ENCODE peak calls at places on chromosome 18, in eight cellular contexts. I is mesendoderm, Y is PC-3, A is colonic mucosa, N is MM.1S, V is neuronal stem cell, E is K562, J is fibroblast of lung. S is an unnamed sample. For H3K27me3, the result is how much of the 10 kb centered on the place peaks cover.

GRCh38 chr18:70290482-70291294 is 1.8 kb downstream of the SOCS6 start:
- DNase-seq in I (no peak), Y (no peak), A (peak), N (no peak), V (no peak), E (no peak), J (no peak), S (no peak)

GRCh38 chr18:26493021-26493420 is 55.3 kb downstream of the KCTD1 start:
- DNase-seq in I (no peak), Y (no peak), A (no peak), N (no peak), V (no peak), E (no peak), J (peak), S (no peak)

GRCh38 chr18:5527603-5528002 is 16.2 kb downstream of the EPB41L3 start:
- DNase-seq in I (no peak), Y (no peak), A (no peak), N (no peak), V (no peak), E (no peak), J (peak), S (no peak)

GRCh38 chr18:21242141-21243040 is at the start of gene GREB1L:
- DNase-seq in I (peak), Y (peak), A (peak), N (peak), V (peak), E (no peak), J (peak), S (peak)

GRCh38 chr18:12518832-12519534 is 111.3 kb downstream of the PRELID3A start:
- DNase-seq in I (no peak), Y (no peak), A (no peak), N (no peak), V (no peak), E (no peak), J (no peak), S (no peak)

GRCh38 chr18:65788373-65788772 is 37.6 kb downstream of the CDH7 start:
- DNase-seq in I (no peak), Y (peak), A (peak), N (peak), V (no peak), E (no peak), J (no peak), S (no peak)

GRCh38 chr18:39571511-39571910 is 2005.9 kb upstream of the CELF4 start:
- DNase-seq in I (peak), Y (peak), A (no peak), N (no peak), V (no peak), E (peak), J (peak), S (peak)

GRCh38 chr18:6220129-6220528 is 194.6 kb downstream of the L3MBTL4 start:
- DNase-seq in I (no peak), Y (no peak), A (no peak), N (no peak), V (no peak), E (no peak), J (no peak), S (no peak)

GRCh38 chr18:43170586-43170985 is 55.1 kb upstream of the RIT2 start:
- DNase-seq in I (peak), Y (no peak), A (no peak), N (no peak), V (no peak), E (no peak), J (no peak), S (peak)

GRCh38 chr18:44945847-44946490 is 265.3 kb downstream of the SETBP1 start:
- DNase-seq in I (no peak), Y (no peak), A (no peak), N (no peak), V (peak), E (no peak), J (no peak), S (peak)

GRCh38 chr18:31317860-31318259 is at the start of gene DSG1:
- DNase-seq in I (no peak), Y (no peak), A (no peak), N (no peak), V (no peak), E (no peak), J (no peak), S (no peak)

GRCh38 chr18:23824704-23825103 is 135.5 kb downstream of the LAMA3 start:
- DNase-seq in I (no peak), Y (no peak), A (no peak), N (no peak), V (no peak), E (no peak), J (no peak), S (no peak)

GRCh38 chr18:39960545-39960944 is 1994.5 kb upstream of the PIK3C3 start:
- DNase-seq in I (peak), Y (peak), A (no peak), N (no peak), V (no peak), E (no peak), J (no peak), S (no peak)

GRCh38 chr18:6056171-6056932 is 161.0 kb upstream of the TMEM200C start:
- DNase-seq in I (no peak), Y (peak), A (no peak), N (no peak), V (peak), E (no peak), J (peak), S (no peak)

GRCh38 chr18:21656402-21656801 is 44.3 kb downstream of the SNRPD1 start:
- DNase-seq in I (no peak), Y (peak), A (no peak), N (no peak), V (no peak), E (no peak), J (peak), S (no peak)

GRCh38 chr18:56515522-56515921 is 122.9 kb downstream of the TXNL1 start:
- DNase-seq in I (no peak), Y (no peak), A (no peak), N (no peak), V (no peak), E (no peak), J (peak), S (no peak)

GRCh38 chr18:49845629-49846252 is 32.4 kb upstream of the ACAA2 start:
- DNase-seq in I (no peak), Y (no peak), A (no peak), N (no peak), V (no peak), E (no peak), J (no peak), S (peak)

GRCh38 chr18:78898066-78898465 is 81.6 kb upstream of the SALL3 start:
- DNase-seq in I (no peak), Y (no peak), A (no peak), N (no peak), V (no peak), E (no peak), J (no peak), S (no peak)

GRCh38 chr18:36829362-36830140 is 624 bp downstream of the KIAA1328 start:
- DNase-seq in I (no peak), Y (peak), A (peak), N (no peak), V (no peak), E (no peak), J (peak), S (no peak)

GRCh38 chr18:31454066-31454708 is 6.6 kb downstream of the DSG3 start:
- DNase-seq in I (no peak), Y (peak), A (no peak), N (no peak), V (no peak), E (no peak), J (peak), S (no peak)

GRCh38 chr18:53991805-53992204 is 232.7 kb downstream of the MBD2 start:
- DNase-seq in I (no peak), Y (peak), A (no peak), N (no peak), V (no peak), E (no peak), J (peak), S (no peak)

GRCh38 chr18:23453657-23454011 is 547 bp downstream of the RIOK3 start:
- DNase-seq in I (peak), Y (peak), A (no peak), N (no peak), V (no peak), E (no peak), J (peak), S (no peak)

GRCh38 chr18:36096955-36097354 is 29.6 kb upstream of the RPRD1A start:
- DNase-seq in I (no peak), Y (peak), A (no peak), N (no peak), V (no peak), E (no peak), J (no peak), S (no peak)

GRCh38 chr18:657998-658946 is 819 bp downstream of the TYMS start:
- DNase-seq in I (peak), Y (peak), A (peak), N (peak), V (peak), E (peak), J (peak), S (peak)

GRCh38 chr18:57915848-57916596 is 112.9 kb upstream of the ATP8B1 start:
- DNase-seq in I (peak), Y (no peak), A (peak), N (no peak), V (peak), E (no peak), J (peak), S (no peak)

GRCh38 chr18:55466789-55467188 is 121.2 kb downstream of the TCF4 start:
- DNase-seq in I (no peak), Y (no peak), A (no peak), N (no peak), V (no peak), E (no peak), J (no peak), S (no peak)

GRCh38 chr18:498901-499300 is 1.6 kb downstream of the COLEC12 start:
- DNase-seq in I (peak), Y (no peak), A (no peak), N (no peak), V (no peak), E (no peak), J (no peak), S (no peak)

GRCh38 chr18:35039633-35040032 is 1.6 kb upstream of the MAPRE2 start:
- DNase-seq in I (no peak), Y (peak), A (no peak), N (no peak), V (no peak), E (no peak), J (no peak), S (no peak)

GRCh38 chr18:45879681-45880655 is 54.5 kb downstream of the SIGLEC15 start:
- DNase-seq in I (peak), Y (peak), A (peak), N (peak), V (peak), E (peak), J (peak), S (peak)

GRCh38 chr18:34322365-34323289 is 97.9 kb upstream of the NOL4 start:
- DNase-seq in I (peak), Y (peak), A (peak), N (peak), V (peak), E (no peak), J (peak), S (peak)

GRCh38 chr18:35337256-35337655 is 7.0 kb downstream of the ZNF24 start:
- DNase-seq in I (no peak), Y (no peak), A (no peak), N (no peak), V (no peak), E (no peak), J (no peak), S (no peak)

DNA sequence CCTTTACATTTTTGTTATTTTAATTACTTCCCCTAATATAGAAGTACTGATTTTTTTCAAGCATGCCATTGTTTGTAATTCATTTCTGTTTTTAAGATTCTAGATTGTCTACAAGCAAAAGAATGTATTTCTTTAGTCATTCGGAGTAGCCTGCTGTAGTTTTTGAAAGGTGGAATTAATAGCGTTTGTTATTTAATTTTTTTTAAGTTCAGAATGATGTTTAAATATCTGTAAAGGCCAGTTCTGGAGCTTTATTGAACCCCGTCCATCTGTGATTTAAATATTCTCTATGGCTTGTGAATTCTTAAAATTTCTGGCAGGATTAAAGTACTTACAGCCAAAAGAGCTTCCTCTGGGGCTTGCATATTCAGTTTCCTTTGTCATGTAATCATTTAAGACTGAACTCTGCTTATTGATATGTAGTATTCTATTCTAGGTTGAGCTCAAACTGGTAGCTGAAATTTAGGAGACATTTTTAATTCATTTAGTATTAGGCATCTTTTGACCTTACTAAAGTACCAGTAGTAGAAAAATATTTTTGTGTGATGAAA is 5.2 kb downstream of the TGIF1 start:
- DNase-seq in I (no peak), Y (no peak), A (no peak), N (no peak), V (no peak), E (no peak), J (no peak), S (no peak)
- H3K27ac ChIP-seq in I (no peak), Y (peak), A (peak), N (no peak), V (no peak), E (peak), J (peak), S (no peak)

GRCh38 chr18:63234432-63234831 is 85.1 kb downstream of the BCL2 start:
- DNase-seq in I (no peak), Y (no peak), A (no peak), N (no peak), V (no peak), E (no peak), J (no peak), S (no peak)

GRCh38 chr18:63232826-63233225 is 86.7 kb downstream of the BCL2 start:
- DNase-seq in I (no peak), Y (no peak), A (no peak), N (no peak), V (no peak), E (no peak), J (no peak), S (no peak)

GRCh38 chr18:63233334-63233733 is 86.2 kb downstream of the BCL2 start:
- DNase-seq in I (no peak), Y (no peak), A (no peak), N (no peak), V (no peak), E (no peak), J (no peak), S (no peak)

GRCh38 chr18:63236417-63236816 is 83.2 kb downstream of the BCL2 start:
- DNase-seq in I (no peak), Y (no peak), A (no peak), N (no peak), V (no peak), E (no peak), J (no peak), S (no peak)

GRCh38 chr18:63234839-63235238 is 84.7 kb downstream of the BCL2 start:
- DNase-seq in I (no peak), Y (no peak), A (no peak), N (peak), V (no peak), E (no peak), J (no peak), S (no peak)
- H3K9ac ChIP-seq in I (no peak), Y (no peak), A (no peak), N (peak), V (no peak), E (no peak), J (no peak), S (no peak)

GRCh38 chr18:48132993-48133674 is 202.7 kb upstream of the SMAD2 start:
- DNase-seq in I (no peak), Y (no peak), A (no peak), N (no peak), V (no peak), E (no peak), J (no peak), S (no peak)

GRCh38 chr18:48135436-48135966 is 205.0 kb upstream of the SMAD2 start:
- DNase-seq in I (no peak), Y (no peak), A (peak), N (no peak), V (no peak), E (no peak), J (no peak), S (no peak)

GRCh38 chr18:48136051-48136543 is 205.6 kb upstream of the SMAD2 start:
- DNase-seq in I (no peak), Y (no peak), A (peak), N (no peak), V (no peak), E (no peak), J (no peak), S (peak)

GRCh38 chr18:48134609-48135008 is 204.2 kb upstream of the SMAD2 start:
- DNase-seq in I (no peak), Y (no peak), A (no peak), N (no peak), V (no peak), E (no peak), J (no peak), S (no peak)

GRCh38 chr18:48133675-48134251 is 203.3 kb upstream of the SMAD2 start:
- DNase-seq in I (no peak), Y (peak), A (peak), N (no peak), V (no peak), E (no peak), J (no peak), S (no peak)
- H3K27me3 ChIP-seq in I (under half), Y (under half), A (under half), N (under half), V (under half), E (under half), J (under half), S (half or more)

DNA sequence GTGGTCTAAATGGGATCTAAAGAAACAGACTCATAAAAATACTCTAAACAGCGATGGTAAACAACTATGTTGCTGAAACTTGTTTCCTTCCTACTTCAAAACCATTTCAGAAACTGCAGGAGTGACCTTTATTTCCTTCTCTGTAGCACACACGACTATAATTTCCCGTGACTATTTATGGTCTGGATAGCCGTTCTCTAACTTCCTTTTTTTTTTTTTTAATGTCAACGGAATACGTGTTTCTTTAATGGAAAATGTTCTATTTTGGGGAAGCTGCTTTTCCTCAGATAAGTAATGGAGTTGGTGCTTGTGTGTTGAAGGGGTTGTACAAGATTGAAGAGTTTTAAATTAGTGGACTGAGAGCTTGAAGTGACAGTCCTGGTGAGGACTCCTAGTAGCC is 224.1 kb downstream of the PHLPP1 start:
- DNase-seq in I (no peak), Y (no peak), A (no peak), N (no peak), V (no peak), E (no peak), J (no peak), S (no peak)
- H3K27ac ChIP-seq in I (no peak), Y (no peak), A (no peak), N (no peak), V (no peak), E (peak), J (no peak), S (no peak)

DNA sequence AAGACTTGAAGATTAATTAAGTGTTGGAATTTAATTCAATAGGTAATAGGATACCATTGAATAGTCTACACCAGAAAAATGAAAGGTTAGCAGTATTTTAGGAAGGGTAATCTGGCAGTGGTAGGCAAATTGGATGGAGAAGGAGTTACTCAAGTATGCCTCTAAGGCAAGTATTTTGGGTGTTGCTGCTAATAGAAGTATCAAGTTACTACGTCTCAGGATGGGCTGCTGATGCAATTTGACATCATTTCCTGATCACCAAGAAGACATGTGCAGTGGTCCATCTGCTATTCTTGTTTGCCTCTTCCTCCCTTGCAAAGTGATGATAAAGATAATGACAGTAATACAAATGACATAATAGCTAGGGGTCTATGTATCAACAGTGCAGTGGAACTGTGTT is 485.3 kb downstream of the TGIF1 start:
- DNase-seq in I (peak), Y (no peak), A (no peak), N (no peak), V (no peak), E (no peak), J (peak), S (no peak)
- H3K9ac ChIP-seq in I (no peak), Y (no peak), A (no peak), N (no peak), V (no peak), E (no peak), J (no peak), S (no peak)